ENCODE peak calls at places on chromosomes 13 and 19, in five cellular contexts. Y is lower lobe of right lung, S is psoas muscle, E is transverse colon, H is AG10803. P is an unnamed sample.

GRCh38 chr13:97122381-97122996 is 99.6 kb upstream of the MBNL2 start:
- DNase-seq in E (no peak), S (no peak), Y (no peak), H (peak), P (no peak)

GRCh38 chr19:38977445-38978314 is 2.1 kb upstream of the FBXO17 start:
- DNase-seq in S (no peak), H (no peak), Y (no peak), E (no peak), P (no peak)

GRCh38 chr19:35736913-35737886 is 5.1 kb downstream of the IGFLR1 start:
- DNase-seq in E (no peak), Y (no peak), H (no peak), S (no peak), P (no peak)

GRCh38 chr13:49020940-49021548 is 45.3 kb downstream of the FNDC3A start:
- DNase-seq in E (no peak), S (no peak), Y (no peak), H (peak), P (no peak)

GRCh38 chr13:42424182-42424581 is 149.8 kb upstream of the TNFSF11 start:
- DNase-seq in H (no peak), E (no peak), S (no peak), Y (no peak), P (no peak)

GRCh38 chr13:99828114-99828513 is 143.5 kb downstream of the ZIC5 start:
- DNase-seq in E (no peak), S (no peak), H (no peak), Y (no peak), P (no peak)

GRCh38 chr13:47865883-47866282 is 135.2 kb downstream of the SUCLA2 start:
- DNase-seq in E (no peak), H (no peak), Y (no peak), S (no peak), P (no peak)

GRCh38 chr13:34993470-34993869 is 51.4 kb downstream of the NBEA start:
- DNase-seq in H (no peak), S (no peak), E (no peak), Y (no peak), P (no peak)

GRCh38 chr13:43905435-43906031 is 25.8 kb downstream of the LACC1 start:
- DNase-seq in E (no peak), H (peak), S (no peak), Y (no peak), P (no peak)

GRCh38 chr19:46975918-46976782 is 43.5 kb upstream of the NPAS1 start:
- DNase-seq in E (peak), Y (peak), H (peak), S (peak), P (peak)

GRCh38 chr13:23322353-23323336 is 110.9 kb downstream of the SACS start:
- DNase-seq in S (no peak), H (peak), E (no peak), Y (no peak), P (no peak)

GRCh38 chr19:40663712-40664692 is 26.4 kb downstream of the NUMBL start:
- DNase-seq in E (no peak), H (peak), S (no peak), Y (no peak), P (no peak)

GRCh38 chr13:26050568-26051230 is 1.1 kb downstream of the SHISA2 start:
- DNase-seq in Y (peak), H (no peak), E (no peak), S (peak), P (no peak)

GRCh38 chr13:100361504-100361903 is 227.1 kb downstream of the GGACT start:
- DNase-seq in E (no peak), H (peak), S (no peak), Y (no peak), P (no peak)

GRCh38 chr13:37225414-37226047 is 120.1 kb upstream of the CSNK1A1L start:
- DNase-seq in H (peak), Y (no peak), E (no peak), S (no peak), P (no peak)

GRCh38 chr13:45101327-45102018 is 18.8 kb upstream of the GTF2F2 start:
- DNase-seq in E (no peak), H (no peak), S (no peak), Y (no peak), P (no peak)

GRCh38 chr19:47344425-47344824 is 4.7 kb upstream of the DHX34 start:
- DNase-seq in H (no peak), S (no peak), E (no peak), Y (no peak), P (no peak)

GRCh38 chr19:32238076-32238475 is 107.3 kb upstream of the ZNF507 start:
- DNase-seq in E (no peak), S (no peak), Y (no peak), H (no peak), P (no peak)

GRCh38 chr19:1267441-1268391 is 1.4 kb upstream of the CIRBP start:
- DNase-seq in Y (peak), E (no peak), H (no peak), S (peak), P (no peak)

GRCh38 chr13:90690458-90691063 is 656.9 kb upstream of the MIR17HG start:
- DNase-seq in Y (no peak), H (peak), S (no peak), E (no peak), P (no peak)

GRCh38 chr13:106432636-106433035 is 102.8 kb downstream of the EFNB2 start:
- DNase-seq in E (no peak), Y (no peak), S (no peak), H (peak), P (no peak)

GRCh38 chr19:3606174-3606689 is 443 bp downstream of the TBXA2R start:
- DNase-seq in S (no peak), E (peak), Y (peak), H (no peak), P (peak)

GRCh38 chr19:1774999-1775772 is 21.9 kb downstream of the ONECUT3 start:
- DNase-seq in Y (no peak), H (no peak), E (no peak), S (no peak), P (no peak)

GRCh38 chr13:107373551-107373950 is 805.6 kb upstream of the ARGLU1 start:
- DNase-seq in H (peak), Y (no peak), E (no peak), S (no peak), P (no peak)

GRCh38 chr19:33440682-33441081 is 67.2 kb downstream of the CEBPG start:
- DNase-seq in S (no peak), Y (peak), H (no peak), E (no peak), P (peak)

GRCh38 chr19:5333581-5334365 is 6.8 kb downstream of the PTPRS start:
- DNase-seq in H (no peak), Y (no peak), S (no peak), E (no peak), P (no peak)

GRCh38 chr19:3121821-3122511 is 13.9 kb upstream of the GNA15 start:
- DNase-seq in Y (no peak), S (peak), H (no peak), E (no peak), P (no peak)

GRCh38 chr19:43476606-43477005 is 11.2 kb upstream of the LYPD3 start:
- DNase-seq in E (no peak), Y (no peak), S (no peak), H (peak), P (no peak)

GRCh38 chr19:15501596-15501995 is 6.7 kb upstream of the CYP4F22 start:
- DNase-seq in E (no peak), Y (no peak), H (no peak), S (no peak), P (no peak)

GRCh38 chr19:19329199-19329598 is 8.6 kb downstream of the MAU2 start:
- DNase-seq in S (no peak), Y (no peak), H (no peak), E (no peak), P (no peak)

DNA sequence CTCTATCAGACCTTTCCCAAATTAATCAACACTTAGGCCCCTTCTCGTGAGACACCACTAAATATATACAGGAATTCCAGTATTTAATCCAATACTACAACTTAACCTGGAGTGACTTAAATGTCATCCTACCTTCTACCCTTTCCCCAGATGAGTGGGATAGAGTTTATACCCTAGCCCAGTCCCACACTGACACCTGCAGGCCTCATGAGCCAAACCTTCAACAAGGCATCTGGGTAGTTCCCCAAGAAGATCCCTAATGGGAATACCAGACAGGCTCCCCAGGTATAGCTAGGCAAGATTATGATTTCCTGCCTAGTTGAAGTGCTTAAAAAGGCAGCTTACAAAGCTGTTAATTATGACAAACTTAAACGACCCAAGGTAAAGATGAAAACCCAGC is 15.9 kb downstream of the ZNF83 start:
- DNase-seq in E (no peak), Y (no peak), S (no peak), H (no peak), P (no peak)
- TF ChIP-seq CTCF in E (no peak), Y (no peak), S (no peak), H (no peak), P (no peak)

GRCh38 chr13:32414580-32414979 is 13.3 kb downstream of the N4BP2L1 start:
- DNase-seq in S (no peak), Y (no peak), H (no peak), E (no peak), P (no peak)

GRCh38 chr13:32413284-32413683 is 14.6 kb downstream of the N4BP2L1 start:
- DNase-seq in H (no peak), Y (no peak), S (no peak), E (no peak), P (no peak)

GRCh38 chr13:32417995-32418394 is 9.9 kb downstream of the N4BP2L1 start:
- DNase-seq in H (no peak), E (no peak), Y (no peak), S (no peak), P (no peak)

GRCh38 chr13:32419862-32420261 is 8.1 kb downstream of the N4BP2L1 start:
- DNase-seq in Y (no peak), H (no peak), E (no peak), S (no peak), P (no peak)

GRCh38 chr13:32415019-32415418 is 12.9 kb downstream of the N4BP2L1 start:
- DNase-seq in S (no peak), E (peak), H (no peak), Y (no peak), P (no peak)
- TF ChIP-seq CTCF in S (no peak), E (peak), H (peak), Y (peak), P (peak)

DNA sequence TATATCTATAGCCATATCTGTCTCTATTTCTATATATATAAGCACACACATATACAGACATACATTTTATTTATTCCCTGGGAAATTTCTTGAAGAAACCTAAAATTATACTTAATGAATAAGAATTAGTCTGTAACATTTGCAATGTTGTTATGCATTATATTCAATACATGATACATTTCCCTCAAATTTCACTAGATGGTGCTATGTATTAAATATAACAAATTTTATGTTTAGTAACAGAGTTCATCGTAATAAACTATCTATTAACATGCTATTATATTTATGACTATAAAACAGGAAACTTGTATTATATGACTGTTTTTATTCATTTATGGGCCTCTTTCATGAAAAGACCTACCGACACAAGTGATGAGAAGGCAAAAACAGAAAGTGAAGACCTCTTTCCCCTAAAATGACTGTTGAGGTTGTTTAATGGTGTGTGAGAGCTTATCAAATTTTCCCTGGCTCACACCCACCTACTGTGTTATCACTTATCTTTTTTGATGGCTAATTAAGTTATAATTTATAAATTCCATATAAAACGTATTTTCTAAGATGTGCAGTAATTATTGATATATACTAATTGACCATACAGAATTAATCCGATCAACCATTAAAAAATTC is 881.9 kb downstream of the SLITRK6 start:
- DNase-seq in Y (no peak), H (peak), E (no peak), S (no peak), P (no peak)
- TF ChIP-seq CTCF in Y (peak), H (peak), E (peak), S (peak), P (no peak)

GRCh38 chr13:59318320-59318930 is 845.3 kb downstream of the DIAPH3 start:
- DNase-seq in H (peak), Y (no peak), E (peak), S (peak), P (no peak)
- TF ChIP-seq CTCF in H (peak), Y (peak), E (peak), S (peak), P (peak)